ENCODE peak calls at places on chromosomes 6 and 20, in seven cellular contexts. One of them, this sample, is unnamed.

GRCh38 chr6:16216501-16217155 is 21.8 kb upstream of the GMPR start:
- DNase-seq in fibroblast of lung: peak; percentile 36
- DNase-seq in GM06990: no peak
- DNase-seq in ovary: no peak
- DNase-seq in cardiac muscle cell: peak; percentile 59
- DNase-seq in fibroblast of mammary gland: no peak
- DNase-seq in cardiac fibroblast: peak; percentile 68
- DNase-seq in this sample: no peak

GRCh38 chr6:108798672-108799355 is 49.4 kb upstream of the ARMC2 start:
- DNase-seq in fibroblast of lung: no peak
- DNase-seq in GM06990: no peak
- DNase-seq in ovary: no peak
- DNase-seq in cardiac muscle cell: peak; percentile 57
- DNase-seq in fibroblast of mammary gland: no peak
- DNase-seq in cardiac fibroblast: peak; percentile 45
- DNase-seq in this sample: no peak

GRCh38 chr20:61932711-61933480 is 132.8 kb downstream of the TAF4 start:
- DNase-seq in ovary: no peak
- DNase-seq in fibroblast of mammary gland: no peak
- DNase-seq in fibroblast of lung: no peak
- DNase-seq in GM06990: no peak
- DNase-seq in cardiac fibroblast: no peak
- DNase-seq in cardiac muscle cell: no peak
- DNase-seq in this sample: peak; percentile 20

GRCh38 chr6:113385020-113385431 is 472.1 kb upstream of the MARCKS start:
- DNase-seq in cardiac muscle cell: no peak
- DNase-seq in cardiac fibroblast: no peak
- DNase-seq in GM06990: no peak
- DNase-seq in fibroblast of mammary gland: peak; percentile 42
- DNase-seq in ovary: no peak
- DNase-seq in fibroblast of lung: peak; percentile 54
- DNase-seq in this sample: no peak

GRCh38 chr20:17928633-17929311 is 39.8 kb downstream of the SNX5 start:
- DNase-seq in ovary: no peak
- DNase-seq in cardiac muscle cell: no peak
- DNase-seq in GM06990: no peak
- DNase-seq in fibroblast of lung: no peak
- DNase-seq in fibroblast of mammary gland: no peak
- DNase-seq in cardiac fibroblast: no peak
- DNase-seq in this sample: no peak

GRCh38 chr6:26183581-26184408 is 96.6 kb downstream of the HFE start:
- DNase-seq in fibroblast of lung: peak; percentile 95
- DNase-seq in ovary: peak; percentile 69
- DNase-seq in fibroblast of mammary gland: peak; percentile 85
- DNase-seq in GM06990: peak; percentile 78
- DNase-seq in cardiac fibroblast: peak; percentile 93
- DNase-seq in cardiac muscle cell: peak; percentile 93
- DNase-seq in this sample: peak; percentile 72

GRCh38 chr20:13611726-13612125 is 27.0 kb downstream of the TASP1 start:
- DNase-seq in cardiac muscle cell: no peak
- DNase-seq in fibroblast of mammary gland: no peak
- DNase-seq in cardiac fibroblast: no peak
- DNase-seq in GM06990: no peak
- DNase-seq in fibroblast of lung: no peak
- DNase-seq in ovary: no peak
- DNase-seq in this sample: no peak

GRCh38 chr6:15901141-15902115 is 227.5 kb upstream of the MYLIP start:
- DNase-seq in cardiac fibroblast: peak; percentile 37
- DNase-seq in ovary: no peak
- DNase-seq in cardiac muscle cell: peak; percentile 26
- DNase-seq in fibroblast of mammary gland: no peak
- DNase-seq in GM06990: peak; percentile 80
- DNase-seq in fibroblast of lung: no peak
- DNase-seq in this sample: no peak

GRCh38 chr6:32627831-32628230 is 9.4 kb upstream of the HLA-DQA1 start:
- DNase-seq in fibroblast of mammary gland: peak; percentile 34
- DNase-seq in fibroblast of lung: peak; percentile 19
- DNase-seq in ovary: no peak
- DNase-seq in cardiac muscle cell: peak; percentile 26
- DNase-seq in cardiac fibroblast: no peak
- DNase-seq in GM06990: peak; percentile 73
- DNase-seq in this sample: peak; percentile 51

GRCh38 chr6:130426078-130426726 is 60.4 kb downstream of the TMEM200A start:
- DNase-seq in cardiac muscle cell: no peak
- DNase-seq in GM06990: no peak
- DNase-seq in fibroblast of mammary gland: peak; percentile 66
- DNase-seq in cardiac fibroblast: no peak
- DNase-seq in ovary: no peak
- DNase-seq in fibroblast of lung: no peak
- DNase-seq in this sample: no peak

GRCh38 chr6:25202505-25202904 is 76.7 kb upstream of the CARMIL1 start:
- DNase-seq in fibroblast of lung: peak; percentile 83
- DNase-seq in cardiac muscle cell: peak; percentile 67
- DNase-seq in cardiac fibroblast: peak; percentile 77
- DNase-seq in fibroblast of mammary gland: peak; percentile 87
- DNase-seq in GM06990: no peak
- DNase-seq in ovary: no peak
- DNase-seq in this sample: no peak

GRCh38 chr20:9066196-9066595 is 2.7 kb upstream of the PLCB4 start:
- DNase-seq in cardiac fibroblast: no peak
- DNase-seq in ovary: no peak
- DNase-seq in GM06990: no peak
- DNase-seq in fibroblast of lung: no peak
- DNase-seq in cardiac muscle cell: no peak
- DNase-seq in fibroblast of mammary gland: peak; percentile 54
- DNase-seq in this sample: no peak

GRCh38 chr6:112145080-112145573 is 57.7 kb downstream of the FAM229B start:
- DNase-seq in cardiac fibroblast: no peak
- DNase-seq in fibroblast of lung: no peak
- DNase-seq in GM06990: no peak
- DNase-seq in cardiac muscle cell: no peak
- DNase-seq in ovary: no peak
- DNase-seq in fibroblast of mammary gland: no peak
- DNase-seq in this sample: no peak

GRCh38 chr20:45433316-45433715 is 17.4 kb downstream of the PIGT start:
- DNase-seq in GM06990: no peak
- DNase-seq in cardiac fibroblast: peak; percentile 68
- DNase-seq in fibroblast of lung: peak; percentile 95
- DNase-seq in cardiac muscle cell: peak; percentile 63
- DNase-seq in fibroblast of mammary gland: peak; percentile 63
- DNase-seq in ovary: peak; percentile 60
- DNase-seq in this sample: no peak

DNA sequence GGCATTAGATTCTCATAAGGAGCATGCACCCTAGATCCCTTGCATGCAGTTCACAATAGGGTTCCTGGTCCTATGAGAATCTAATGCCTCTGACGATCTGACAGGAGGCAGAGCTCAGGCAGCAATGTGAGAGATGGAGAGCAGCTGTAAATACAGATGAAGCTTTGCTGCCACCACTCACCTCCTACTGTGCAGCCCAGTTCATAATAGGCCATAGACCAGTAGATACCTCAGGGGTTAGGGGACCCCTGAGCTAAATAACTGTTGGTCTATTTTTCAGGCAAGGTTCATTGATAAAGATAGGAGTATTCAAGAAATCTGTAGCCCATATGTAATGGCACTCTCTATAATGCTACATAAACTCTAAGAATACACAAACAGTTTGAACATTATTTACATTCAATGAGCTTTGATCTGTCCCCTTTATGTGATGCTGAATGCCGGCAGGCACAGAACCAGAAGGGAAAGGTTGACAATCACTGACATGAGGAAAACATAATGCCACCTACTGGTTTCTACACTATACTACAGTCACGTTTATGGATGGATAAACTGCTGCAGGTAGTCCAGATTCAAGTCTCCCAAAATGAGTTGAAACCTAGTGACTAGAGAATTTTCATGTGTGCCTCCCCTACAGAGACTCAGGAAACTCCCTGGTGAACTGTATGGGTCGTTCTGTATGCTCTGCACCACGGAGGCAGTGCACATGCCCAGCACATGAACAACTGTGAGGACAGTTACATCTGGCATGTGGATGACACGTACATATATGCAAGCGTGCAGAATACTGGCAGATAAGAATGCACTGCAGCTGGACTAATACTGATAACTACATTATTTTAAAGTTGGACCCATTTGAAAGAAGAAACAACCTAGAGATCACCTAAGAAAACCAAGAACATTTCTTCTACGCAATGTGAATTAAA is 72.0 kb downstream of the DST start:
- DNase-seq in ovary: no peak
- DNase-seq in fibroblast of lung: peak; percentile 50
- DNase-seq in GM06990: no peak
- DNase-seq in cardiac fibroblast: peak; percentile 51
- DNase-seq in fibroblast of mammary gland: peak; percentile 45
- DNase-seq in cardiac muscle cell: peak; percentile 43
- DNase-seq in this sample: no peak
- TF ChIP-seq CTCF in ovary: no peak
- TF ChIP-seq CTCF in fibroblast of lung: peak; percentile 66
- TF ChIP-seq CTCF in GM06990: peak; percentile 55
- TF ChIP-seq CTCF in cardiac fibroblast: peak; percentile 59
- TF ChIP-seq CTCF in fibroblast of mammary gland: peak; percentile 56
- TF ChIP-seq CTCF in cardiac muscle cell: peak; percentile 60
- TF ChIP-seq CTCF in this sample: peak; percentile 50

GRCh38 chr6:18139935-18140621 is 14.8 kb downstream of the TPMT start:
- DNase-seq in ovary: no peak
- DNase-seq in cardiac muscle cell: no peak
- DNase-seq in GM06990: no peak
- DNase-seq in cardiac fibroblast: no peak
- DNase-seq in fibroblast of lung: no peak
- DNase-seq in fibroblast of mammary gland: no peak
- DNase-seq in this sample: no peak

GRCh38 chr6:18136260-18136659 is 13.8 kb upstream of the NHLRC1 start:
- DNase-seq in GM06990: no peak
- DNase-seq in fibroblast of mammary gland: no peak
- DNase-seq in cardiac fibroblast: no peak
- DNase-seq in cardiac muscle cell: no peak
- DNase-seq in fibroblast of lung: no peak
- DNase-seq in ovary: no peak
- DNase-seq in this sample: no peak

GRCh38 chr6:18142591-18142861 is 12.4 kb downstream of the TPMT start:
- DNase-seq in ovary: no peak
- DNase-seq in fibroblast of mammary gland: no peak
- DNase-seq in GM06990: no peak
- DNase-seq in cardiac fibroblast: no peak
- DNase-seq in fibroblast of lung: peak; percentile 27
- DNase-seq in cardiac muscle cell: no peak
- DNase-seq in this sample: no peak

GRCh38 chr6:18141805-18142590 is 12.9 kb downstream of the TPMT start:
- DNase-seq in cardiac fibroblast: no peak
- DNase-seq in fibroblast of lung: no peak
- DNase-seq in GM06990: no peak
- DNase-seq in ovary: no peak
- DNase-seq in fibroblast of mammary gland: no peak
- DNase-seq in cardiac muscle cell: no peak
- DNase-seq in this sample: no peak

DNA sequence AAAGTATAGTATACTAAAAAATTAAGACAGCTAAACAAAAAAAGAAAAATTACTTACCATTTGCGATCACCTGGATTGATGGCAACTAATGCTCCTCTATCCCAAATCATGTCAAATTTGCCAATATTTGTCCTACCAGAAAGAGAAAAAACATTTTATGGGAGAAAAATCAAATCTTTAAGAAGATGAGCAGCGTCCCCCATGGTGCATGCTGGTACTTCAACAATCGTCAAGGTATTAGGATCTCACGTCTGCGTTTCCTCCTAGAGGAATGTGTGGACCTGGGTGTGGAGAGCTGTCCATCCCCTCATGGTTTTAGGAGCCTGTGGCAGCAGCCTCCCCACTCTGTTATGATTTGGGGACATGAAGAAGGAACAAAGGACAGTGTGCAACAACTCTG is 16.0 kb downstream of the TPMT start:
- DNase-seq in ovary: no peak
- DNase-seq in fibroblast of lung: no peak
- DNase-seq in fibroblast of mammary gland: no peak
- DNase-seq in GM06990: no peak
- DNase-seq in cardiac fibroblast: no peak
- DNase-seq in cardiac muscle cell: no peak
- DNase-seq in this sample: no peak
- TF ChIP-seq CTCF in ovary: no peak
- TF ChIP-seq CTCF in fibroblast of lung: no peak
- TF ChIP-seq CTCF in fibroblast of mammary gland: no peak
- TF ChIP-seq CTCF in GM06990: no peak
- TF ChIP-seq CTCF in cardiac fibroblast: no peak
- TF ChIP-seq CTCF in cardiac muscle cell: no peak
- TF ChIP-seq CTCF in this sample: no peak

DNA sequence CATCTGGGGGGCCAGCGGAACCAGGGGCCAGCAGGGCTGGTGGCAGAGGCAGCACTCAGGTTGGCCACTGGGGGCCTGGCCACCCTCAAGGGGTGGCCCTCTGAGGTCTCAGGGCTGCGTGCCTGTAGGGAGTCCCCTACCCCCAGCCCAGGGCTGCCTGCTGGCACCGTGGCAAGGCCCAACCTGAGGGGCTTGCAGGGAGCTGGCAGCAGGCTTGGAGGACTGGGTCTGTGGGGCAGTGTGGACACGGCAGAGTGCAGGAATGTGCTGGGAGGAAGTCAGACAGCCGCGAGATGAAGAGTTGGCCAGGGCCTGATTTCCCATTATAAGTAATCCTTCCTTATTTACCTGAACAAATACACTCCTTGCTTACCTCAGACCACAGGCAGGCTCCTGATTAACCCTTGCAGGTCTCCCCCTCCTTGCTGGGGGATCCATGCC is at the start of gene SPDEF:
- DNase-seq in ovary: no peak
- DNase-seq in GM06990: no peak
- DNase-seq in fibroblast of mammary gland: no peak
- DNase-seq in fibroblast of lung: no peak
- DNase-seq in cardiac muscle cell: no peak
- DNase-seq in cardiac fibroblast: no peak
- DNase-seq in this sample: no peak
- TF ChIP-seq CTCF in ovary: no peak
- TF ChIP-seq CTCF in GM06990: no peak
- TF ChIP-seq CTCF in fibroblast of mammary gland: no peak
- TF ChIP-seq CTCF in fibroblast of lung: no peak
- TF ChIP-seq CTCF in cardiac muscle cell: no peak
- TF ChIP-seq CTCF in cardiac fibroblast: no peak
- TF ChIP-seq CTCF in this sample: no peak

DNA sequence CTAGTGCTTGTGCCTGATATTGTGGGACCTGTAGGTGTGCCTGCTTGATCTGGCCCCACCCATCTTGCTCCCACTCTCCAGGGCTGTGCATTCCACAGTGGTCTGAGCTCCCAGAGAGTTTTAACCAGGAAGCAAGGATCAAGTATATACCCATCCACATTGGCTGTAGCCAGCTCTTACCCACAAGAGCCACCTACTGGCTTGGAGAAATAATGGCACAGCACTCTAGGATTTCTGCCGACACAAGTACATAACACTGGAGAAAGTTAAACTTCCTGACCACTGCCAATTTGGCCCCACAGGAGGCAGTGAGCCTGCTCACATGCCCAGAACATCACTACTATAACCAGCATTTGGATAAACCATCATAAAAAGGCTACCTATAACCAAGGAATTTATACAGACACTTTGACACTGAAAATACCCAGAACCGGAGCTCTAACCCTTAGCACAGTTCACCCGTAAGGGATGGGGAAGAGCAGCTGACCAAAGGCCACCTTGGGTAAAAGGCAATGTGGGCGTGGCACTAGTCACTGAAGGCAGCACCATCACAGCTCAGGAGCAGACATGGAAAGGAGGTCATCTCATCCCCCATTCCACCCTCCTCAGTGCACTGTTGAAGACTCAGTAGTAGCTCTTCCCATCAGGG is 440.4 kb downstream of the BTBD3 start:
- DNase-seq in GM06990: no peak
- DNase-seq in cardiac muscle cell: peak; percentile 62
- DNase-seq in ovary: no peak
- DNase-seq in fibroblast of mammary gland: peak; percentile 15
- DNase-seq in fibroblast of lung: no peak
- DNase-seq in cardiac fibroblast: peak; percentile 56
- DNase-seq in this sample: no peak
- TF ChIP-seq CTCF in GM06990: no peak
- TF ChIP-seq CTCF in cardiac muscle cell: peak; percentile 54
- TF ChIP-seq CTCF in ovary: no peak
- TF ChIP-seq CTCF in fibroblast of mammary gland: peak; percentile 11
- TF ChIP-seq CTCF in fibroblast of lung: no peak
- TF ChIP-seq CTCF in cardiac fibroblast: peak; percentile 39
- TF ChIP-seq CTCF in this sample: no peak

This sample was measured in mesothelial cell of epicardium.